ENCODE peak calls at places on chromosomes 5 and 9, in ten cellular contexts. I is spleen; K is effector memory CD4-positive, alpha-beta T cell; P is endodermal cell; S is CD8-positive, alpha-beta memory T cell; M is HCT116; L is PC-9; B is fibroblast of lung; Z is ascending aorta; F is fibroblast of pulmonary artery. U is an unnamed sample.

GRCh38 chr5:103247120-103247519 is 11.4 kb upstream of the MACIR start:
- DNase-seq in I (no peak), K (no peak), P (no peak), S (no peak), M (no peak), L (no peak), B (no peak), Z (no peak), F (no peak), U (no peak)

GRCh38 chr9:126292736-126293521 is 33.7 kb upstream of the MVB12B start:
- DNase-seq in I (no peak), K (no peak), P (no peak), S (no peak), M (no peak), L (no peak), B (no peak), Z (no peak), F (no peak), U (no peak)

GRCh38 chr5:173646684-173647083 is 30.2 kb upstream of the BOD1 start:
- DNase-seq in I (no peak), K (no peak), P (peak; percentile 35), S (no peak), M (no peak), L (peak; percentile 14), B (no peak), Z (no peak), F (no peak), U (no peak)

GRCh38 chr5:129284010-129284409 is 176.1 kb upstream of the ADAMTS19 start:
- DNase-seq in I (no peak), K (no peak), P (no peak), S (no peak), M (no peak), L (no peak), B (no peak), Z (no peak), F (no peak), U (no peak)

GRCh38 chr9:120926397-120926928 is at the start of gene TRAF1:
- DNase-seq in I (peak; percentile 86), K (no peak), P (no peak), S (peak; percentile 55), M (no peak), L (no peak), B (peak; percentile 24), Z (no peak), F (no peak), U (peak; percentile 72)

GRCh38 chr5:115179068-115179958 is 9.6 kb upstream of the TRIM36 start:
- DNase-seq in I (peak; percentile 72), K (no peak), P (peak; percentile 80), S (no peak), M (no peak), L (no peak), B (peak; percentile 20), Z (no peak), F (no peak), U (peak; percentile 12)

GRCh38 chr9:115117999-115118470 is at the start of gene TNC:
- DNase-seq in I (peak; percentile 67), K (no peak), P (peak; percentile 88), S (no peak), M (no peak), L (peak; percentile 8), B (peak; percentile 92), Z (peak; percentile 12), F (peak; percentile 85), U (no peak)

GRCh38 chr9:34983209-34983608 is 6.3 kb upstream of the DNAJB5 start:
- DNase-seq in I (peak; percentile 75), K (no peak), P (no peak), S (peak; percentile 37), M (no peak), L (no peak), B (no peak), Z (no peak), F (no peak), U (peak; percentile 82)

GRCh38 chr5:76291305-76292077 is 111.6 kb upstream of the IQGAP2 start:
- DNase-seq in I (no peak), K (no peak), P (no peak), S (no peak), M (no peak), L (no peak), B (no peak), Z (no peak), F (no peak), U (no peak)

GRCh38 chr9:89095755-89096154 is 82.9 kb downstream of the SHC3 start:
- DNase-seq in I (no peak), K (no peak), P (no peak), S (no peak), M (no peak), L (no peak), B (no peak), Z (no peak), F (no peak), U (no peak)

GRCh38 chr5:43875741-43876140 is 272.8 kb downstream of the NNT start:
- DNase-seq in I (no peak), K (no peak), P (no peak), S (no peak), M (no peak), L (no peak), B (no peak), Z (no peak), F (no peak), U (no peak)

GRCh38 chr9:93128715-93129224 is 5.3 kb downstream of the NINJ1 start:
- DNase-seq in I (no peak), K (no peak), P (peak; percentile 31), S (no peak), M (no peak), L (no peak), B (no peak), Z (no peak), F (no peak), U (no peak)
- H3K4me3 ChIP-seq in I (no peak overlapping the region), K (no peak overlapping the region), P (no peak overlapping the region), S (no peak overlapping the region), M (no peak overlapping the region), L (no peak overlapping the region), B (no peak overlapping the region), Z (no peak overlapping the region), F (no peak overlapping the region), U (no peak overlapping the region)

GRCh38 chr5:58455495-58455894 is 4.4 kb downstream of the PLK2 start:
- DNase-seq in I (no peak), K (no peak), P (no peak), S (no peak), M (no peak), L (no peak), B (no peak), Z (no peak), F (no peak), U (no peak)
- H3K4me3 ChIP-seq in I (peak overlapping the region; percentile 75), K (no peak overlapping the region), P (no peak overlapping the region), S (no peak overlapping the region), M (no peak overlapping the region), L (peak overlapping the region; percentile 90), B (peak overlapping the region; percentile 79), Z (peak overlapping the region; percentile 83), F (peak overlapping the region; percentile 74), U (no peak overlapping the region)

DNA sequence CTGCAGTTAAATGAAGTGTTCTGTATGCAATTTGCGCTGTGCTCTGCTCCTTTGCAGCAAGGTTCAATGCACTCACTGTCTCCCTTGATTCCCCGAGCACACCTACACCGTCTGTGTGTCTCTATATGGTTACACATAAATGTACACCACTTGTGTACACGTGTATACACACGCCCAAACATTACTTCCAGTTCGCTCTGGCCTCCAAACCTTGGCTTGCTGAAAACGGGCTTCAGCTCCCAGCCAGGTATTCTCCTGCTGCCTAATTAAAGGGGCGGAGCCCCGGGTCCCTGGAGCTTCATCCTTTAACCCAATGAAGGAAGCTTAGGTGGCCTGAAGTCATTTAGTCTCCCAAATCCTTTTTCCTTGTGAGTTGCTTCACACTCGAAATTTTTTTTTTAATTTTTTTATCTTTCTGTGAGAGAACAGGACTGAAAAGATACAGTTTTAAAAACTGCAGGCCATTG is 4.6 kb downstream of the ISL1 start:
- DNase-seq in I (no peak), K (no peak), P (peak; percentile 84), S (no peak), M (no peak), L (no peak), B (no peak), Z (no peak), F (no peak), U (no peak)
- H3K4me3 ChIP-seq in I (no peak overlapping the region), K (no peak overlapping the region), P (peak overlapping the region; percentile 71), S (no peak overlapping the region), M (no peak overlapping the region), L (no peak overlapping the region), B (no peak overlapping the region), Z (no peak overlapping the region), F (no peak overlapping the region), U (no peak overlapping the region)

GRCh38 chr5:39427225-39427624 is 2.4 kb upstream of the DAB2 start:
- DNase-seq in I (no peak), K (no peak), P (no peak), S (no peak), M (no peak), L (no peak), B (peak; percentile 68), Z (no peak), F (peak; percentile 50), U (no peak)
- H3K4me3 ChIP-seq in I (no peak overlapping the region), K (no peak overlapping the region), P (no peak overlapping the region), S (no peak overlapping the region), M (no peak overlapping the region), L (no peak overlapping the region), B (peak overlapping the region; percentile 12), Z (no peak overlapping the region), F (no peak overlapping the region), U (no peak overlapping the region)

GRCh38 chr9:78238061-78239038 is 2.5 kb downstream of the CEP78 start:
- DNase-seq in I (no peak), K (no peak), P (no peak), S (no peak), M (no peak), L (no peak), B (no peak), Z (no peak), F (no peak), U (no peak)

GRCh38 chr9:78236511-78236950 is 656 bp downstream of the CEP78 start:
- DNase-seq in I (no peak), K (no peak), P (no peak), S (no peak), M (no peak), L (no peak), B (peak; percentile 18), Z (no peak), F (peak; percentile 7), U (peak; percentile 45)

GRCh38 chr9:78235296-78235770 is 542 bp upstream of the CEP78 start:
- DNase-seq in I (no peak), K (no peak), P (no peak), S (no peak), M (no peak), L (no peak), B (peak; percentile 62), Z (no peak), F (peak; percentile 42), U (no peak)

GRCh38 chr9:78234810-78235209 is 1.1 kb upstream of the CEP78 start:
- DNase-seq in I (no peak), K (no peak), P (no peak), S (no peak), M (no peak), L (no peak), B (peak; percentile 84), Z (no peak), F (peak; percentile 63), U (no peak)

GRCh38 chr9:78235771-78236510 is at the start of gene CEP78:
- DNase-seq in I (peak; percentile 98), K (peak; percentile 74), P (peak; percentile 97), S (peak; percentile 83), M (peak; percentile 85), L (peak; percentile 94), B (peak; percentile 95), Z (peak; percentile 63), F (peak; percentile 95), U (peak; percentile 96)
- H3K4me3 ChIP-seq in I (peak within 1 kb of the TSS; percentile 77), K (peak within 1 kb of the TSS; percentile 83), P (peak within 1 kb of the TSS; percentile 89), S (peak within 1 kb of the TSS; percentile 88), M (peak within 1 kb of the TSS; percentile 97), L (peak within 1 kb of the TSS; percentile 94), B (peak within 1 kb of the TSS; percentile 82), Z (peak within 1 kb of the TSS; percentile 89), F (peak within 1 kb of the TSS; percentile 66), U (peak within 1 kb of the TSS; percentile 90)

GRCh38 chr5:141914797-141915196 is 8.9 kb upstream of the DELE1 start:
- DNase-seq in I (no peak), K (no peak), P (no peak), S (no peak), M (no peak), L (no peak), B (no peak), Z (no peak), F (no peak), U (no peak)
- H3K4me3 ChIP-seq in I (no peak overlapping the region), K (no peak overlapping the region), P (no peak overlapping the region), S (no peak overlapping the region), M (no peak overlapping the region), L (no peak overlapping the region), B (no peak overlapping the region), Z (no peak overlapping the region), F (no peak overlapping the region), U (no peak overlapping the region)